ENCODE peak calls at places on chromosomes 3 and 15, in five cellular contexts. M is kidney glomerular epithelial cell, R is SK-MEL-5, U is suprapubic skin, N is AG10803. Q is an unnamed sample.

GRCh38 chr3:1380926-1381646 is 288.3 kb downstream of the CNTN6 start:
- DNase-seq in M (no peak), R (no peak), U (no peak), N (no peak), Q (no peak)

GRCh38 chr3:197752107-197752506 is 2.4 kb downstream of the FYTTD1 start:
- DNase-seq in M (peak; percentile 4), R (no peak), U (no peak), N (no peak), Q (no peak)

GRCh38 chr3:23071758-23072157 is 131.4 kb upstream of the UBE2E2 start:
- DNase-seq in M (no peak), R (no peak), U (no peak), N (no peak), Q (no peak)

GRCh38 chr15:65055201-65055870 is 10.1 kb downstream of the SLC51B start:
- DNase-seq in M (peak; percentile 29), R (no peak), U (no peak), N (peak; percentile 39), Q (peak; percentile 66)

GRCh38 chr3:98680723-98681122 is 82.4 kb upstream of the ST3GAL6 start:
- DNase-seq in M (peak; percentile 18), R (no peak), U (no peak), N (no peak), Q (no peak)

GRCh38 chr3:125381743-125382142 is 6.6 kb upstream of the ZNF148 start:
- DNase-seq in M (peak; percentile 49), R (no peak), U (no peak), N (peak; percentile 76), Q (peak; percentile 56)

GRCh38 chr15:75705854-75706681 is 6.6 kb downstream of the CSPG4 start:
- DNase-seq in M (no peak), R (no peak), U (no peak), N (no peak), Q (no peak)

GRCh38 chr3:15794842-15795562 is 2.8 kb downstream of the ANKRD28 start:
- DNase-seq in M (no peak), R (no peak), U (no peak), N (peak; percentile 40), Q (peak; percentile 30)